ENCODE peak calls at places on chromosomes 4 and X, in five cellular contexts. N is sigmoid colon, J is Panc1, P is H1, F is stomach. A is an unnamed sample.

GRCh38 chr4:39464886-39465501 is 6.1 kb downstream of the LIAS start:
- DNase-seq in N (no peak), J (no peak), P (no peak), F (no peak), A (no peak)

GRCh38 chrX:130086414-130087207 is 23.7 kb downstream of the ELF4 start:
- DNase-seq in N (no peak), J (no peak), P (no peak), F (no peak), A (no peak)

GRCh38 chr4:2930135-2930805 is 32.9 kb downstream of the NOP14 start:
- DNase-seq in N (no peak), J (no peak), P (no peak), F (peak; percentile 50), A (no peak)

GRCh38 chr4:10587697-10588096 is 96.9 kb downstream of the CLNK start:
- DNase-seq in N (no peak), J (no peak), P (no peak), F (no peak), A (no peak)

GRCh38 chr4:304987-305680 is at the start of gene ZNF732:
- DNase-seq in N (no peak), J (no peak), P (no peak), F (no peak), A (no peak)

GRCh38 chr4:41256131-41256739 is 493 bp upstream of the UCHL1 start:
- DNase-seq in N (no peak), J (no peak), P (no peak), F (no peak), A (peak; percentile 42)

GRCh38 chr4:43843501-43843900 is 605.1 kb downstream of the KCTD8 start:
- DNase-seq in N (no peak), J (no peak), P (no peak), F (no peak), A (no peak)

GRCh38 chr4:48268956-48269860 is at the start of gene TEC:
- DNase-seq in N (peak; percentile 73), J (no peak), P (peak; percentile 17), F (peak; percentile 56), A (no peak)

GRCh38 chr4:155889036-155889793 is 14.3 kb upstream of the TDO2 start:
- DNase-seq in N (no peak), J (no peak), P (no peak), F (no peak), A (peak; percentile 37)

GRCh38 chr4:945274-946102 is 13.2 kb downstream of the TMEM175 start:
- DNase-seq in N (no peak), J (no peak), P (no peak), F (no peak), A (no peak)

GRCh38 chrX:40085086-40085551 is 12.6 kb downstream of the BCOR start:
- DNase-seq in N (no peak), J (no peak), P (no peak), F (no peak), A (no peak)

GRCh38 chrX:63275127-63275526 is 76.0 kb downstream of the SPIN4 start:
- DNase-seq in N (no peak), J (peak; percentile 27), P (no peak), F (no peak), A (no peak)

GRCh38 chr4:1469596-1470392 is 63.6 kb upstream of the NKX1-1 start:
- DNase-seq in N (no peak), J (no peak), P (no peak), F (no peak), A (no peak)

GRCh38 chr4:38512840-38513239 is 151.2 kb upstream of the KLF3 start:
- DNase-seq in N (no peak), J (no peak), P (no peak), F (no peak), A (no peak)

GRCh38 chr4:89745708-89746107 is 91.3 kb downstream of the SNCA start:
- DNase-seq in N (no peak), J (no peak), P (no peak), F (no peak), A (no peak)

GRCh38 chr4:70637239-70637920 is 8.8 kb downstream of the ENAM start:
- DNase-seq in N (no peak), J (no peak), P (no peak), F (no peak), A (no peak)

GRCh38 chr4:136934601-136935000 is 597.7 kb downstream of the PCDH18 start:
- DNase-seq in N (no peak), J (no peak), P (no peak), F (no peak), A (peak; percentile 12)

GRCh38 chr4:15755321-15755750 is 22.8 kb upstream of the CD38 start:
- DNase-seq in N (no peak), J (no peak), P (no peak), F (no peak), A (no peak)

GRCh38 chrX:150575415-150575814 is 7.0 kb downstream of the MTM1 start:
- DNase-seq in N (no peak), J (no peak), P (no peak), F (no peak), A (no peak)

GRCh38 chrX:11953615-11954014 is 184.7 kb upstream of the FRMPD4 start:
- DNase-seq in N (no peak), J (no peak), P (no peak), F (no peak), A (no peak)

GRCh38 chrX:123184858-123185251 is 777 bp downstream of the GRIA3 start:
- DNase-seq in N (no peak), J (no peak), P (no peak), F (no peak), A (no peak)

GRCh38 chr4:107548211-107548905 is 171.7 kb downstream of the PAPSS1 start:
- DNase-seq in N (no peak), J (no peak), P (no peak), F (no peak), A (no peak)

GRCh38 chr4:102601586-102602227 is 100.5 kb downstream of the NFKB1 start:
- DNase-seq in N (no peak), J (no peak), P (no peak), F (no peak), A (no peak)

GRCh38 chr4:102599887-102600286 is 98.7 kb downstream of the NFKB1 start:
- DNase-seq in N (no peak), J (no peak), P (no peak), F (no peak), A (no peak)

GRCh38 chr4:102599455-102599854 is 98.3 kb downstream of the NFKB1 start:
- DNase-seq in N (no peak), J (no peak), P (no peak), F (no peak), A (no peak)

GRCh38 chr4:102598759-102599379 is 97.7 kb downstream of the NFKB1 start:
- DNase-seq in N (no peak), J (no peak), P (no peak), F (no peak), A (no peak)

GRCh38 chr4:102600689-102601088 is 99.5 kb downstream of the NFKB1 start:
- DNase-seq in N (no peak), J (no peak), P (no peak), F (no peak), A (no peak)
- H3K36me3 ChIP-seq in N (peaks cover 23% of the 10 kb centered on the region), J (peaks cover 8% of the 10 kb centered on the region), P (no peaks in the 10 kb centered on the region), F (peaks cover 97% of the 10 kb centered on the region), A (no peaks in the 10 kb centered on the region)

DNA sequence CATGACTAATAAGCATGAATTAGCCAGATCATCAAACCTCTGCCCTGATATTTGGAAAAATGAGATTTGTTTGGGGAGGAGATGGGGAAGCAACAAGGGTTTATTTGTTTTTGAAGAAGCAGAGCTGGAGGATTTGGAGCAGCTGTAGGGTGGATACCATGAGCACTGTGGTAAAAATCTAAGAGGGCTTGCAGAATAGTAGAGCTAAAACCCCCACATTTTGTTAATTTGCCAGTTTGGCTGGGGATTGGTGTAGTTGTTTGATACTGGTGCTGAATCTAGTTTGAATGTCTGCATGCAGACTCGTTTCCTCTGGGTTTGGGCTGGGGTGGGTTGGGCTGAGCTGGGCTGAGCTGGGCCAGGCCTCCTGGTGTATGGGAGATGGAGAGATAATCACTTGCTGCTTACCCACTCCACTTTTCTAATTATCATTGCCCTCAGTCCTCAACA is 43.7 kb downstream of the SMAD1 start:
- DNase-seq in N (no peak), J (no peak), P (no peak), F (no peak), A (no peak)
- TF ChIP-seq POLR2AphosphoS5 in N (no peak), J (no peak), P (no peak), F (no peak), A (no peak)

DNA sequence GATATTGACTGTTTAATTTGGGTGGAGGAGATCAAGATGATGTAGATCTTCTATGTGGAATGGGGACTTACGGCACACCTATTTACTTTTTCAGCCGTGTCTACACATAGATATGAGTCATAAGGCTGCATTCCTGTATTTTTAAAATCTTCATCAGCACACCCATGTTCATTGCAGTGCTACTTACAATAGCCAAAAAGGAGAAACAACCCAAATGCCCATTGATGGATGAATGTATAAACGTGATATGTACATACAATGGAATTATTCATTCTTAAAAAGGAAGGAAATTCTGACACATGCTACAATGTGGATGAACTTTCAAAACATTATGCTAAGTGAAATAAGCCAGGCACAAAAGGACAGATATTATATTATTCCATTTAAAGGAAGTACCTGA is 98.6 kb downstream of the AASDH start:
- DNase-seq in N (no peak), J (no peak), P (no peak), F (no peak), A (no peak)
- H3K4me3 ChIP-seq in N (no peak overlapping the region), J (no peak overlapping the region), P (no peak overlapping the region), F (no peak overlapping the region), A (no peak overlapping the region)

GRCh38 chrX:47174846-47175587 is 18.6 kb upstream of the UBA1 start:
- DNase-seq in N (peak; percentile 48), J (no peak), P (no peak), F (no peak), A (no peak)
- H3K36me3 ChIP-seq in N (peaks cover 25% of the 10 kb centered on the region), J (peaks cover 5% of the 10 kb centered on the region), P (peaks cover 2% of the 10 kb centered on the region), F (peaks cover 100% of the 10 kb centered on the region), A (peaks cover 31% of the 10 kb centered on the region)

A was measured in SK-N-MC.